ENCODE peak calls at places on chromosomes 4 and X, in five cellular contexts. K is neuronal stem cell, B is H9, R is IMR-90, H is trophoblast cell. Y is an unnamed sample.

GRCh38 chr4:110202024-110202423 is 3.6 kb upstream of the ELOVL6 start:
- DNase-seq in K (no peak), B (no peak), R (no peak), H (no peak), Y (no peak)

GRCh38 chrX:134406230-134406794 is 53.7 kb upstream of the HPRT1 start:
- DNase-seq in K (no peak), B (no peak), R (no peak), H (no peak), Y (peak)

GRCh38 chrX:87517571-87518141 is at the start of gene KLHL4:
- DNase-seq in K (peak), B (peak), R (peak), H (no peak), Y (peak)

GRCh38 chrX:19683817-19684216 is 168.5 kb upstream of the MAP3K15 start:
- DNase-seq in K (no peak), B (no peak), R (no peak), H (no peak), Y (no peak)

GRCh38 chr4:105088110-105088879 is 58.4 kb upstream of the TET2 start:
- DNase-seq in K (no peak), B (peak), R (peak), H (peak), Y (peak)

GRCh38 chr4:165454426-165454825 is 75.6 kb downstream of the CPE start:
- DNase-seq in K (no peak), B (no peak), R (no peak), H (no peak), Y (no peak)

GRCh38 chr4:6198278-6198677 is 2.1 kb downstream of the JAKMIP1 start:
- DNase-seq in K (no peak), B (no peak), R (no peak), H (no peak), Y (no peak)

GRCh38 chr4:53113433-53114215 is 251.5 kb downstream of the RASL11B start:
- DNase-seq in K (no peak), B (no peak), R (peak), H (no peak), Y (no peak)

GRCh38 chr4:113673450-113673849 is 88.1 kb downstream of the CAMK2D start:
- DNase-seq in K (no peak), B (peak), R (peak), H (no peak), Y (peak)

GRCh38 chrX:150566734-150567182 is 1.7 kb upstream of the MTM1 start:
- DNase-seq in K (peak), B (peak), R (no peak), H (no peak), Y (no peak)

GRCh38 chr4:169811476-169811875 is 53.7 kb upstream of the HPF1 start:
- DNase-seq in K (no peak), B (no peak), R (no peak), H (no peak), Y (no peak)

GRCh38 chr4:147965873-147966272 is 234.0 kb downstream of the ARHGAP10 start:
- DNase-seq in K (no peak), B (no peak), R (no peak), H (no peak), Y (no peak)

GRCh38 chr4:134202557-134202956 is 968 bp upstream of the PABPC4L start:
- DNase-seq in K (no peak), B (no peak), R (no peak), H (no peak), Y (peak)

GRCh38 chrX:22742174-22742573 is 257.6 kb upstream of the DDX53 start:
- DNase-seq in K (no peak), B (no peak), R (peak), H (no peak), Y (peak)

GRCh38 chr4:3031357-3032064 is 42.8 kb downstream of the HTT-AS start:
- DNase-seq in K (no peak), B (no peak), R (no peak), H (no peak), Y (no peak)

GRCh38 chr4:5707366-5708133 is 809 bp downstream of the EVC2 start:
- DNase-seq in K (no peak), B (no peak), R (no peak), H (no peak), Y (peak)

GRCh38 chr4:38663021-38663800 is 788 bp upstream of the KLF3 start:
- DNase-seq in K (peak), B (peak), R (no peak), H (no peak), Y (no peak)

GRCh38 chr4:1072830-1073446 is 40.4 kb downstream of the RNF212 start:
- DNase-seq in K (peak), B (peak), R (peak), H (no peak), Y (peak)

GRCh38 chr4:168864831-168865541 is 145.1 kb downstream of the CBR4 start:
- DNase-seq in K (no peak), B (peak), R (peak), H (no peak), Y (no peak)

GRCh38 chr4:98945297-98945850 is 16.4 kb upstream of the EIF4E start:
- DNase-seq in K (no peak), B (no peak), R (no peak), H (no peak), Y (no peak)

GRCh38 chrX:15546745-15547144 is 46.1 kb downstream of the BMX start:
- DNase-seq in K (no peak), B (no peak), R (no peak), H (no peak), Y (peak)

GRCh38 chr4:184807797-184808718 is 17.7 kb downstream of the ACSL1 start:
- DNase-seq in K (peak), B (peak), R (peak), H (no peak), Y (peak)

GRCh38 chrX:74178536-74178935 is 125.4 kb upstream of the ZCCHC13 start:
- DNase-seq in K (peak), B (peak), R (no peak), H (no peak), Y (no peak)

GRCh38 chrX:88425739-88426138 is 321.3 kb upstream of the CPXCR1 start:
- DNase-seq in K (no peak), B (no peak), R (no peak), H (no peak), Y (no peak)

GRCh38 chr4:118285931-118286330 is 66.9 kb downstream of the PRSS12 start:
- DNase-seq in K (no peak), B (no peak), R (no peak), H (no peak), Y (no peak)

GRCh38 chrX:13200398-13200797 is 119.5 kb downstream of the ATXN3L start:
- DNase-seq in K (no peak), B (no peak), R (no peak), H (no peak), Y (peak)

GRCh38 chr4:122458625-122459024 is 2.1 kb upstream of the IL2 start:
- DNase-seq in K (no peak), B (no peak), R (peak), H (peak), Y (peak)

DNA sequence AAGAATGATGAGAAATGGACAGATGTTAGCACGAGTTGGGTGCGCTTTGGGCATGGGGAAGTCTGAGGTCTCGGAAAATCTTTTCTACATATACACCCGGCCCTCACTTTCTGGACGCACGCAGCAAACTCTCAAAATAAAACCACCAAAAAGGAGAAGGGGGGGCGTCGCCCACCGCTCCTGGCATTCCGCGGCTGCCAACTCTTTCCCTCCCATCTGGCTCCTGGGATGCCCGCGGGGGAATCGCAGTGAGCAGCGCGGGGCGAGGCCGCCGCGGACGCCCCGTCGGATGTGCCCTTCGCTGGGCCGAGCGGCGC is 697 bp downstream of the IGFBP7 start:
- DNase-seq in K (no peak), B (no peak), R (no peak), H (no peak), Y (peak)
- H3K4me2 ChIP-seq in K (peak), B (peak), R (peak), H (peak), Y (peak)

DNA sequence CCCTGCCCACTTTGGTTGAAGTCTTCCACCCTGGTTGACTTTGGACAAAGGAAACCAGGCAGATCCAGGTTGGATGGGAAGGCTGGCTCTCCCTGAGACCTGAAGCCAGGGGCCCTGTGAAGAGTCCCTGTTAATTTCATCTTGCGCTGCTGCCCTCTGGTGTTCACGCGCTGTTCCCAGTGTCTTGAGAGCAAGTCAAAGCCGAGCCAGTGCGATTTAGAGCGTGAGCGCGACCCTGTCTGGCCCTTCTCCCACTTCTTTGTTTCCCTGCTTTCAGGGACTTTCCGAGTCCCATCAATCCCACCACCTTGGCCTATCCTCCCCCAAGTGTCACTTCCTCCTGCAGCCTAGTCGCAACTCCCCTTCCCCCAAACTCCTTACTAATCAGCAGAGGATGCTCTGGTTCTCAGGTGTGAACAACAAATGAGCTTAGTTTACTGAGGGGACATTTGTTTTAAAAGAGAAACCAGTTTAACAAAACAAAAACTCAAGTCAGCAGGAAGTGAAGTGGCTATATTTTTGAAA is 25.8 kb upstream of the CHRNA9 start:
- DNase-seq in K (peak), B (peak), R (peak), H (peak), Y (peak)
- H3K18ac ChIP-seq in K (no peak), B (peak), R (no peak), H (no peak), Y (no peak)

DNA sequence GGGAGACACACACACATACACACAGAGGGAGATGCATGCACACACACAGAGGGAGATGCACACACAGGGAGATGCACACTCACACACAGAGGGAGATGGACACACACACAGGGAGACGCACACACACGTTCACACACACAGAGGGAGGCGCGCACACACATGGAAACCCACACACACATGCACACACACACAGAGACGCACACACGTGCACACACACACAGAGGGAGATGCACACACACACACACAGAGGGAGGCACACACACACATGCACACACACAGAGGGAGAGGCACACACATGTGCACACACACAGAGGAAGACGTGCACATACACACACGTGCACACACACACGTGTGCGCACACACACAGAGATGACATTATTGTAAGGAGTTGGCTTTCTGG is 79.1 kb downstream of the HMX1 start:
- DNase-seq in K (no peak), B (no peak), R (no peak), H (no peak), Y (no peak)
- H3K14ac ChIP-seq in K (peak), B (peak), R (no peak), H (no peak), Y (no peak)

DNA sequence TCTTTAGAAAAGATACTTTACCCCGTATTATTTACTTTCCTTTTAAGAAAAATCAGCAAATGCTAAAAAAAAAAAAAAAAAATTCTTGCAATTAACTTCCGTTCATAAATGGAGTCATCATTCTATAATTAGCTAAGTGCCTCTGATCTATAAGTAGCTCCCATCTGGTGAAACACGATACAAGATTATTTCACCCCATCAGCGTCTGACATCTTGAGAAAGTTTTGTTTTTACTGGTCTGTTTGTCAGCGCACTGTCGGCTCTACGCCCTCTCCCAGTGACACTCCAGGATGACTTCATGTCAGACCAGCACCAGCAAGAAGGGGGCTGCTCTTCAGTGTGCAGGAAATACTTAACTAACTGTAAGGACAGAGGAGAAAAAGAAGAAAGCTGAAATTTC is 108.3 kb downstream of the AFAP1 start:
- DNase-seq in K (no peak), B (no peak), R (peak), H (no peak), Y (peak)
- H3K4me2 ChIP-seq in K (no peak), B (no peak), R (peak), H (no peak), Y (no peak)

DNA sequence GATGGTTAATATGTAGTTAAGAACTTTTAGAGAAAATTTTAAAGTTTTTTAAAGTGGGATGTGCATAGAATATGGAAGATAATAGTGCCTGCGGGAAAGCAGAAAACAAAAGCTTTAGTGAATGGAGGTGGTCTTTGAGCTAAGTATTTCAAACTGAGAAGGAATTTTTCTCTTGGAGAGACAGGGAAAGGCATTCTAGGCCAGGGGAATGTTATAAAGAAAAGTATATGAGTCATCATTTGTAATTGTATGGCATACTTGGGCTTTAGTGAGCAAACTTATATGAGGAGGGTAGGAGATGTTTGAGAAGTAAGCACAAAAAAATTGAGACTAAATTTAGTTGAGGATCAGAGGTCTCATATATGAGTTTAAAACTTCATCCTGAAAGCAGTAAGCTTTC is 467.0 kb downstream of the PPARGC1A start:
- DNase-seq in K (peak), B (no peak), R (no peak), H (no peak), Y (no peak)
- H3K18ac ChIP-seq in K (no peak), B (no peak), R (no peak), H (no peak), Y (no peak)

GRCh38 chr4:18689308-18689915 is 667.9 kb upstream of the LCORL start:
- DNase-seq in K (peak), B (peak), R (peak), H (peak), Y (peak)
- H3K14ac ChIP-seq in K (no peak), B (no peak), R (no peak), H (no peak), Y (no peak)

GRCh38 chrX:46715521-46715920 is 43.4 kb downstream of the SLC9A7 start:
- DNase-seq in K (no peak), B (no peak), R (no peak), H (no peak), Y (no peak)

GRCh38 chrX:46712733-46713132 is 46.2 kb downstream of the SLC9A7 start:
- DNase-seq in K (no peak), B (no peak), R (no peak), H (no peak), Y (no peak)

GRCh38 chrX:46710927-46711623 is 47.8 kb downstream of the SLC9A7 start:
- DNase-seq in K (no peak), B (no peak), R (no peak), H (no peak), Y (no peak)

GRCh38 chrX:46715997-46716396 is 42.9 kb downstream of the SLC9A7 start:
- DNase-seq in K (no peak), B (no peak), R (no peak), H (no peak), Y (no peak)

GRCh38 chrX:46713672-46714487 is 45.0 kb downstream of the SLC9A7 start:
- DNase-seq in K (no peak), B (no peak), R (peak), H (no peak), Y (peak)
- H3K4me2 ChIP-seq in K (no peak), B (no peak), R (peak), H (no peak), Y (no peak)

DNA sequence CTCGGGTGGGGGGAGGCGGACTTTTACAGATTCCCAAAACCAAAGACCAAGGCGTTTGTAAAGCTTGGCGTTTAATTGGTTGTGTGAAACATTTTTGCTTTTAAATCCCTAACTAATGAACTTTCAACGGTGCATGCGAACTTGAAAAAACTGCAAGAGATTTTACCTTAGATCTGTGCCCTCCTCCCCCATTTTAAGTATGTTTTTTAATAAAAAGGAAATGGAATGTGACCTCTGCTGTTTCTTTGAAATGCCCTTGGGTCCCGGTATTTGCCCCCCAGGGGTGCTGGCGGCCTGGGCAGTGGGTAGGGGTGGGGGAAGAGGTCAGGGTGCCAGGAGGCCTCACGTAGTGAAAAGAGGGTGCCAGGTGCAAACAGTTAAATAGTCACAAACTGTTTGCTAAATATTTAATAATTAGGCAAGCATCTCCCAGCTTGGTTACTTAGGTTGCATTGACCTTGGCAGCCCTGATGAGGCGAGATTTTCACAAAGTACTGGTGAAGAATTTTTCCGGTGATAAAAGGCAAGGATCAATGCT is 209.8 kb downstream of the NWD2 start:
- DNase-seq in K (no peak), B (no peak), R (no peak), H (no peak), Y (no peak)
- H3K18ac ChIP-seq in K (no peak), B (no peak), R (no peak), H (no peak), Y (no peak)

DNA sequence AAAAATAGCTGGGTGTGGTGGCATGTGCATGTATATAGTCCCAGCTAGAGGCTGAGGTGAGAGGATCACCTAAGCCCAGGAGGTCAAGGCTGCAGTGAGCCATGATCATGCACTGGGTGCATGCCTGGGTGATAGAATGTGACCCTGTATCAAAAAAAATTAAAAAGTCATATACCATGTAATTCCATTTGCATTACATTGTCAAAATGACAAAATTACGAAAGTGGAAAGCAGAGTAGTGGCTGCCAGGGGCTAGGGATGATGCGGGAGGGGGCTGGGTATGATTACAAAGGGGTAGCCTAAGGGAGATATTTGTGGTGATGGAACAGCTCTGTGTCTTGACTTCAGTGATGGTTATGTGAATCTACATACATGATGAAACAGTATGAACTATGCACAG is 97.8 kb downstream of the KDR start:
- DNase-seq in K (no peak), B (no peak), R (no peak), H (peak), Y (no peak)
- H3K14ac ChIP-seq in K (no peak), B (no peak), R (no peak), H (no peak), Y (no peak)

GRCh38 chr4:154677300-154677699 is 64.8 kb upstream of the FGG start:
- DNase-seq in K (no peak), B (no peak), R (no peak), H (no peak), Y (no peak)

GRCh38 chr4:154677923-154678322 is 65.5 kb upstream of the FGG start:
- DNase-seq in K (no peak), B (no peak), R (no peak), H (no peak), Y (no peak)
- H3K4me2 ChIP-seq in K (no peak), B (no peak), R (no peak), H (no peak), Y (no peak)

Y was measured in mesenchymal stem cell.